ENCODE peak calls at places on chromosomes 11 and 22, in four cellular contexts. B, R, Y and F are unnamed samples.

GRCh38 chr22:43213066-43213465 is 26.1 kb upstream of the TTLL12 start:
- DNase-seq in B (no peak), R (no peak), Y (no peak), F (no peak)

GRCh38 chr11:46050652-46051051 is 70.6 kb downstream of the PHF21A start:
- DNase-seq in B (no peak), R (no peak), Y (no peak), F (no peak)

GRCh38 chr11:57777969-57778317 is 16.3 kb downstream of the CTNND1 start:
- DNase-seq in B (peak), R (no peak), Y (no peak), F (no peak)

GRCh38 chr11:29210426-29210825 is 806.4 kb downstream of the KCNA4 start:
- DNase-seq in B (no peak), R (no peak), Y (no peak), F (no peak)

GRCh38 chr11:120543816-120544215 is 32.3 kb downstream of the GRIK4 start:
- DNase-seq in B (no peak), R (no peak), Y (no peak), F (no peak)

GRCh38 chr11:65612691-65613090 is 1.3 kb downstream of the MAP3K11 start:
- DNase-seq in B (no peak), R (no peak), Y (peak), F (no peak)

GRCh38 chr11:29645373-29645772 is 371.5 kb downstream of the KCNA4 start:
- DNase-seq in B (no peak), R (no peak), Y (no peak), F (no peak)

GRCh38 chr22:49036513-49036912 is 791.2 kb downstream of the BRD1 start:
- DNase-seq in B (no peak), R (no peak), Y (no peak), F (no peak)

GRCh38 chr22:22618923-22619322 is 25.5 kb upstream of the GGTLC2 start:
- DNase-seq in B (no peak), R (no peak), Y (no peak), F (no peak)

GRCh38 chr11:86101493-86101892 is 32.6 kb upstream of the PICALM start:
- DNase-seq in B (no peak), R (no peak), Y (no peak), F (no peak)

GRCh38 chr11:84256618-84257017 is 970.5 kb upstream of the CCDC90B start:
- DNase-seq in B (no peak), R (no peak), Y (no peak), F (no peak)

GRCh38 chr11:15195454-15196200 is 80.9 kb downstream of the INSC start:
- DNase-seq in B (no peak), R (no peak), Y (no peak), F (no peak)

GRCh38 chr11:66006134-66006890 is 4.0 kb downstream of the BANF1 start:
- DNase-seq in B (no peak), R (no peak), Y (no peak), F (no peak)

GRCh38 chr11:94938399-94939055 is 34.8 kb downstream of the CWC15 start:
- DNase-seq in B (no peak), R (peak), Y (no peak), F (no peak)

GRCh38 chr11:103035656-103036434 is 56.1 kb downstream of the DCUN1D5 start:
- DNase-seq in B (no peak), R (peak), Y (no peak), F (peak)

GRCh38 chr11:60831143-60831500 is 10.8 kb upstream of the CCDC86 start:
- DNase-seq in B (peak), R (no peak), Y (peak), F (peak)

GRCh38 chr11:133636686-133637085 is 104.4 kb upstream of the OPCML start:
- DNase-seq in B (no peak), R (no peak), Y (no peak), F (no peak)

GRCh38 chr22:32861330-32861729 is 59.8 kb downstream of the TIMP3 start:
- DNase-seq in B (no peak), R (no peak), Y (no peak), F (no peak)

GRCh38 chr11:66002648-66003225 is 434 bp downstream of the BANF1 start:
- DNase-seq in B (peak), R (no peak), Y (no peak), F (peak)

GRCh38 chr11:67429038-67429668 is 859 bp downstream of the RPS6KB2 start:
- DNase-seq in B (no peak), R (no peak), Y (no peak), F (no peak)

GRCh38 chr11:61120865-61121831 is 18.9 kb downstream of the CD5 start:
- DNase-seq in B (peak), R (no peak), Y (no peak), F (no peak)

GRCh38 chr22:24265734-24266133 is 4.9 kb upstream of the SPECC1L start:
- DNase-seq in B (no peak), R (no peak), Y (no peak), F (no peak)

GRCh38 chr11:75424396-75424795 is 8.6 kb downstream of the KLHL35 start:
- DNase-seq in B (no peak), R (no peak), Y (peak), F (no peak)

GRCh38 chr11:70078796-70079616 is 889 bp downstream of the ANO1 start:
- DNase-seq in B (no peak), R (no peak), Y (peak), F (no peak)

GRCh38 chr11:129013737-129014475 is 71.2 kb upstream of the TP53AIP1 start:
- DNase-seq in B (no peak), R (no peak), Y (no peak), F (no peak)

GRCh38 chr11:77400306-77400705 is 73.6 kb downstream of the PAK1 start:
- DNase-seq in B (no peak), R (no peak), Y (no peak), F (no peak)

GRCh38 chr11:123166095-123166559 is 28.9 kb downstream of the CLMP start:
- DNase-seq in B (no peak), R (peak), Y (no peak), F (no peak)

GRCh38 chr11:11981364-11981763 is 27.1 kb downstream of the DKK3 start:
- DNase-seq in B (peak), R (no peak), Y (no peak), F (no peak)

GRCh38 chr11:11980841-11981308 is 27.6 kb downstream of the DKK3 start:
- DNase-seq in B (peak), R (no peak), Y (no peak), F (no peak)

GRCh38 chr11:11982461-11982860 is 26.0 kb downstream of the DKK3 start:
- DNase-seq in B (peak), R (no peak), Y (no peak), F (no peak)

GRCh38 chr11:11982975-11983374 is 25.5 kb downstream of the DKK3 start:
- DNase-seq in B (no peak), R (no peak), Y (no peak), F (no peak)

GRCh38 chr11:11981840-11982239 is 26.6 kb downstream of the DKK3 start:
- DNase-seq in B (no peak), R (no peak), Y (no peak), F (no peak)
- TF ChIP-seq CTCF in B (no peak), R (no peak), Y (no peak), F (no peak)

DNA sequence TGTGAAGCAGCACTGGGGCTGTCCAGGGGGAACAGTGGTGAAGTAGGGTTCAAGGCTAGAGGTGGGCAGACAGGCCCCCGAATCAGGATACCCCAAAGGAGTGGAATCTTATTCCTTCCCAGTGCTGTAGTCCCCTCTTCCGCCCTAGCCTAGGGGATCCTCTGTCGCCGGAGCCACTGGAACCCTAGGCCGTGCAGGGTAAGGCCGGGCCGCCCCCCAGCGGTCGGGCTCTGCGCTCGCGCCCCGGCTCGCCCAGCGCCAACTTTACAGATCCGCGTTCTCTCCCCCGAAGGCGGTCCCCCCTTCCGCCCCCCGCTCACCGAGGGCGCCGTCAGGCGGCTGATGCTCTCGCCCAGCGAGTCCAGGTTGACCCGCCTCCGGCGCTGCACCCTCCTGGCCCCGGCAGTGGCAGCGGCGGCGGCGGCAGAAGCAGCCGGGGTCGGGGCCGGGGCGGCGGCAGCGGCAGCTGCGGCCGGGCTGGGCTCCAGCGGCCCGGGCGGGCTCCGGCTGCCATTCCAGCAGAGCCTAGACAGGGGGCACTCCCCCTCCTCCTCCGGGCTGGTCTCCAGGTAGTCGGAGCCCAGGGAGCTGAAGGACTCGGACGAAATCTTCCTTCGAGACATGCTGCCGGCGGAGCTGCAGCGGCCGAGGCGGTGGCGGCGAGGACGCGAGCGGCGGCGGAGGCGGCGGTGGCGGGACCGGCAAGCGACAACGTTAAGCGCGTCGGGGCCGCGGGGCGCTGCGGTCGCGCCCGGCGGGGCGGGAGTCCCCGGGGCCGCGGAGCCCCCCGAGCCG is 646 bp downstream of the GUCY1A2 start:
- DNase-seq in B (no peak), R (no peak), Y (peak), F (peak)
- TF ChIP-seq CTCF in B (peak), R (peak), Y (no peak), F (peak)

GRCh38 chr22:37121887-37122591 is 12.5 kb upstream of the TMPRSS6 start:
- DNase-seq in B (peak), R (no peak), Y (peak), F (no peak)
- TF ChIP-seq CTCF in B (no peak), R (no peak), Y (no peak), F (no peak)

DNA sequence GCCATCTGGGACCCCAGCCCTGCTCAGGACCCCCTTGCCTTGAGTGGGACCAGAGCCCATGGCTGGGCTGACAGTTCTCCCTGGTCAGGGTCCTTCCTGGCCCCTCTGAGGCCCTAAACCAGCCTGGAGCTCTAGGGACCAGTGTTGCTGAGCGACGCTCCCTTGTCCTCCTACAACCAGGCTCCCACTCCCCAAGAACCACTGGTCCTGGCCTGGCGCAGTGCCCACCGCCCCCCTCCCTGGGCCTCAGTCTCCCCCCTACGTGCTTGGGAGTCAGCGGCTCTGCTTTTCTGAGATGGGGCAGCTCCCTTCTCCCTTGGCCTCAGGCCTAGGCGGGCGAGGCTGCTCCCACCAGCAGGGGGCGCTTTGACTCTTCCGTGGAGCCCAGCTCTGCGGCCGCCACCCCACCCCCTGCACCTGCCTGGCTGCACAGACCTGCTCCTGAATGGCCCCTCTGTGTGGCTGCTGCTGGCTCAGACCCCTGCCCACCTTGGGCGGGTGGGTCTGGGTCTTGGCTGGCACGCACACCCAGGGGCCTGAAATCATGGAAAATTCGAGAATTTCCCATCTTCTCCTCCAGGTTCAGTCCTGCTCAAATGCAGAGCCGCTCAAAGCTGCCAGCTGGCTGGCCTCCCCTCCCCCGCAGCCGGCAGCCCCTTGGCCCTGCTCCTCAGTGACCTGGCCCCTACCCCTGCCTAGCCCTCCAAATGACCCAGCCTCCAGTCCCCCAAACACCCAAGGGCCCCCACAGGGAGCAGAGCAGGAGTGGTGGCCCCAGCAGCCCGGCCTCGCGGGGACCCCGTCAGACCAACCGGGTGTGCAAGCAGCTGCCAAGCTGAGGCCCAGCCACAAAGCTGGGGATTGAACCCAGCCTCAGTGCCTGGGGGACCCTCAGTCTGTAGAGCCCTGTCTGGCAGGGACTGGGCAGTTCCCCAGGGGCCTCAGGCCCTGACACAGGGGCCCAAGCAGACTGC is 9.1 kb downstream of the PRR33 start:
- DNase-seq in B (peak), R (no peak), Y (peak), F (peak)
- TF ChIP-seq CTCF in B (peak), R (peak), Y (peak), F (peak)

GRCh38 chr11:21514298-21514697 is 678.6 kb upstream of the ANO5 start:
- DNase-seq in B (no peak), R (no peak), Y (no peak), F (peak)

GRCh38 chr11:21511835-21512440 is 680.9 kb upstream of the ANO5 start:
- DNase-seq in B (peak), R (no peak), Y (no peak), F (peak)
- TF ChIP-seq CTCF in B (peak), R (no peak), Y (no peak), F (peak)

DNA sequence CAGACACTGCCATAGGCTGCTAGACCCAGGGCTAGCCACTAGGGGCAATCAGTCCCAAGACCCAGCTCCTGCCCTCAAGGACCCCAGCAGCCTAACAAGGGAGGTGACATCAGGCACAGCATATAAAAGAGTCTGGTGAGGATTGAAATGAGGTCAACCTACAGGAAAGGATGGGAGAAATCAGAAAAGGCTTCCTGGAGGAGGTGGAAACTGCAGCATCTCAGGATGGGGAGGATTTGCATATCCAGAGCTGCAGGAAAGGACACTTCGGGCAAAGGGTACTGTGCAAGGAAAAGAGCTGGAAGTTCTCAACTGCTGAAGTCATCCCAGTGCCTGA is 2.9 kb upstream of the ARFGAP2 start:
- DNase-seq in B (peak), R (no peak), Y (no peak), F (peak)
- TF ChIP-seq CTCF in B (peak), R (peak), Y (peak), F (peak)

GRCh38 chr11:132402056-132402684 is 1031.8 kb downstream of the NTM start:
- DNase-seq in B (no peak), R (no peak), Y (no peak), F (no peak)
- TF ChIP-seq CTCF in B (no peak), R (peak), Y (no peak), F (no peak)

GRCh38 chr11:5713695-5714094 is 22.6 kb upstream of the OR56B1 start:
- DNase-seq in B (no peak), R (no peak), Y (no peak), F (no peak)

DNA sequence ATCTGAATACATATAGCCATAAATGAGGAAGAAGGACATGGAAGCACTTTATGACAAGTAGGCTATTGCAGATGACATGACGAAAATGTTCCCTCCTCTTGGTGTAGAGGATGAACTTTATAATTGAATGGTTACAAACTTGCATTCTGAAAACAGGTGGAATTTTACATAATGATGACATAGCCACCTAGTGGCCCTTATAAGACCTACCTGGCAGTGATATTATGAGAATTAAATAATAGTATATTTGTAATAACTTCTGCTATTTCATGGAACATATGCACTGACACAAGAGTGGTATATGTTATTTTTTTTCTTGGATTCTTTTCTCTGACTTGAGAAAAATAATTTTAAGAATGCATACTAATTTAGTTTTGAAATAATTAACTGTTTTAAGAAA is 22.9 kb downstream of the TRIM22 start:
- DNase-seq in B (no peak), R (no peak), Y (no peak), F (no peak)
- TF ChIP-seq CTCF in B (peak), R (peak), Y (no peak), F (no peak)

GRCh38 chr22:19957445-19957844 is 15.8 kb upstream of the TXNRD2 start:
- DNase-seq in B (no peak), R (no peak), Y (peak), F (no peak)
- TF ChIP-seq CTCF in B (no peak), R (no peak), Y (no peak), F (no peak)

GRCh38 chr11:27305751-27306150 is 57.3 kb downstream of the CCDC34 start:
- DNase-seq in B (no peak), R (no peak), Y (no peak), F (no peak)

GRCh38 chr11:27304514-27304913 is 58.5 kb downstream of the CCDC34 start:
- DNase-seq in B (no peak), R (no peak), Y (no peak), F (no peak)

GRCh38 chr11:27303903-27304302 is 59.1 kb downstream of the CCDC34 start:
- DNase-seq in B (no peak), R (no peak), Y (no peak), F (no peak)

GRCh38 chr11:27296406-27296994 is 66.5 kb downstream of the CCDC34 start:
- DNase-seq in B (no peak), R (no peak), Y (no peak), F (peak)

DNA sequence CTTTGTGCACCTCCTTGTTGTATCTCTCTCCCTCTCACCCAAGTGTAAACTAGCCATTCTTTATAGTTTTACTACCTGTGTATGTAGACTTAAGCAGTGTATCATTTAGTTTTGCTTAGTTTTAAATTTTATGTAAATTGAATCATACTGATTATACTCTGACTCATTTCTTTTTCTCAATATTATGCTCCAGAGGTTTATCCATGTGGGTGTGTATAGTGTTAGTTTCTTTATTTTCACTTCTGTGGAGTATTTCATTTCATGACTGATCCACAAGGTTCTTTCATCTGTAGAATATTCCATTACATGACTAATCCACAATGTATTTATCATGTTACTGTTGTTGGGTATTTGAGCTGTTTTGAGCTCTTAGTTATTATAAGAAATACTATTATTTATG is 62.0 kb downstream of the CCDC34 start:
- DNase-seq in B (no peak), R (no peak), Y (no peak), F (no peak)
- TF ChIP-seq CTCF in B (no peak), R (no peak), Y (no peak), F (no peak)